ENCODE peak calls at places on chromosomes 12 and 14, in ten cellular contexts. One of them, this sample, is unnamed.

GRCh38 chr12:1391722-1392121 is 202.7 kb downstream of the FBXL14 start:
- DNase-seq in glutamatergic neuron: no peak
- DNase-seq in MV-4-11: no peak
- DNase-seq in osteocyte: no peak
- DNase-seq in brain microvascular endothelial cell: no peak
- DNase-seq in NCI-H146: no peak
- DNase-seq in smooth muscle cell of the brain vasculature: no peak
- DNase-seq in NCI-H345: peak; percentile 6
- DNase-seq in HS-5: no peak
- DNase-seq in sciatic nerve: no peak
- DNase-seq in this sample: no peak

GRCh38 chr14:67420102-67420739 is 8.3 kb upstream of the PLEK2 start:
- DNase-seq in glutamatergic neuron: no peak
- DNase-seq in MV-4-11: peak; percentile 53
- DNase-seq in osteocyte: no peak
- DNase-seq in brain microvascular endothelial cell: no peak
- DNase-seq in NCI-H146: peak; percentile 66
- DNase-seq in smooth muscle cell of the brain vasculature: no peak
- DNase-seq in NCI-H345: no peak
- DNase-seq in HS-5: no peak
- DNase-seq in sciatic nerve: no peak
- DNase-seq in this sample: no peak

GRCh38 chr14:100771121-100771800 is 44.6 kb downstream of the DLK1 start:
- DNase-seq in glutamatergic neuron: no peak
- DNase-seq in MV-4-11: no peak
- DNase-seq in osteocyte: peak; percentile 70
- DNase-seq in brain microvascular endothelial cell: no peak
- DNase-seq in NCI-H146: no peak
- DNase-seq in smooth muscle cell of the brain vasculature: no peak
- DNase-seq in NCI-H345: no peak
- DNase-seq in HS-5: no peak
- DNase-seq in sciatic nerve: peak; percentile 33
- DNase-seq in this sample: no peak

GRCh38 chr12:321606-322326 is 59.1 kb upstream of the SLC6A13 start:
- DNase-seq in glutamatergic neuron: no peak
- DNase-seq in MV-4-11: no peak
- DNase-seq in osteocyte: no peak
- DNase-seq in brain microvascular endothelial cell: no peak
- DNase-seq in NCI-H146: no peak
- DNase-seq in smooth muscle cell of the brain vasculature: no peak
- DNase-seq in NCI-H345: no peak
- DNase-seq in HS-5: no peak
- DNase-seq in sciatic nerve: no peak
- DNase-seq in this sample: no peak

GRCh38 chr14:106185837-106186233 is 659.5 kb downstream of the TMEM121 start:
- DNase-seq in glutamatergic neuron: no peak
- DNase-seq in MV-4-11: no peak
- DNase-seq in osteocyte: no peak
- DNase-seq in brain microvascular endothelial cell: no peak
- DNase-seq in NCI-H146: no peak
- DNase-seq in smooth muscle cell of the brain vasculature: no peak
- DNase-seq in NCI-H345: no peak
- DNase-seq in HS-5: no peak
- DNase-seq in sciatic nerve: no peak
- DNase-seq in this sample: no peak

GRCh38 chr14:96568646-96569045 is 66.5 kb downstream of the PAPOLA start:
- DNase-seq in glutamatergic neuron: no peak
- DNase-seq in MV-4-11: no peak
- DNase-seq in osteocyte: no peak
- DNase-seq in brain microvascular endothelial cell: no peak
- DNase-seq in NCI-H146: no peak
- DNase-seq in smooth muscle cell of the brain vasculature: no peak
- DNase-seq in NCI-H345: no peak
- DNase-seq in HS-5: no peak
- DNase-seq in sciatic nerve: no peak
- DNase-seq in this sample: no peak

GRCh38 chr12:14059538-14059937 is 78.1 kb upstream of the GRIN2B start:
- DNase-seq in glutamatergic neuron: no peak
- DNase-seq in MV-4-11: no peak
- DNase-seq in osteocyte: no peak
- DNase-seq in brain microvascular endothelial cell: no peak
- DNase-seq in NCI-H146: no peak
- DNase-seq in smooth muscle cell of the brain vasculature: no peak
- DNase-seq in NCI-H345: no peak
- DNase-seq in HS-5: no peak
- DNase-seq in sciatic nerve: no peak
- DNase-seq in this sample: no peak

GRCh38 chr12:129641916-129642315 is 261.9 kb downstream of the TMEM132D start:
- DNase-seq in glutamatergic neuron: no peak
- DNase-seq in MV-4-11: no peak
- DNase-seq in osteocyte: no peak
- DNase-seq in brain microvascular endothelial cell: no peak
- DNase-seq in NCI-H146: no peak
- DNase-seq in smooth muscle cell of the brain vasculature: no peak
- DNase-seq in NCI-H345: no peak
- DNase-seq in HS-5: no peak
- DNase-seq in sciatic nerve: no peak
- DNase-seq in this sample: no peak